ENCODE peak calls at places on chromosomes 6 and 20, in four cellular contexts. D is NB4, G is cardiac fibroblast, B is right lobe of liver. W is an unnamed sample.

GRCh38 chr20:38985603-38986170 is 23.5 kb downstream of the DHX35 start:
- DNase-seq in D (no peak), G (peak; percentile 51), B (no peak), W (no peak)

GRCh38 chr6:35554811-35555210 is 42.1 kb upstream of the TULP1 start:
- DNase-seq in D (no peak), G (no peak), B (no peak), W (peak; percentile 17)

GRCh38 chr6:133947302-133947900 is 5.6 kb upstream of the TBPL1 start:
- DNase-seq in D (no peak), G (no peak), B (no peak), W (no peak)

GRCh38 chr20:24787071-24787470 is 162.0 kb upstream of the CST7 start:
- DNase-seq in D (no peak), G (no peak), B (no peak), W (no peak)

GRCh38 chr20:62219992-62220665 is at the start of gene HRH3:
- DNase-seq in D (peak; percentile 61), G (no peak), B (peak; percentile 50), W (no peak)

GRCh38 chr6:33034554-33034953 is 25.2 kb upstream of the HLA-DOA start:
- DNase-seq in D (no peak), G (no peak), B (no peak), W (no peak)

GRCh38 chr6:80304014-80304413 is 197.5 kb downstream of the BCKDHB start:
- DNase-seq in D (no peak), G (peak; percentile 29), B (no peak), W (no peak)

GRCh38 chr6:43901330-43902230 is 131.6 kb downstream of the VEGFA start:
- DNase-seq in D (no peak), G (no peak), B (peak; percentile 21), W (peak; percentile 23)

GRCh38 chr6:8174571-8174970 is 72.2 kb upstream of the EEF1E1 start:
- DNase-seq in D (no peak), G (no peak), B (no peak), W (no peak)

GRCh38 chr6:10403385-10404106 is 11.3 kb downstream of the TFAP2A start:
- DNase-seq in D (no peak), G (peak; percentile 66), B (no peak), W (no peak)

GRCh38 chr6:16851044-16851540 is 89.8 kb upstream of the ATXN1 start:
- DNase-seq in D (no peak), G (no peak), B (no peak), W (no peak)

GRCh38 chr6:122322824-122323223 is 76.6 kb upstream of the HSF2 start:
- DNase-seq in D (peak; percentile 27), G (peak; percentile 25), B (no peak), W (no peak)

GRCh38 chr20:43389839-43390626 is 67.7 kb upstream of the SRSF6 start:
- DNase-seq in D (peak; percentile 27), G (no peak), B (no peak), W (no peak)

GRCh38 chr20:62053465-62054196 is 12.1 kb downstream of the TAF4 start:
- DNase-seq in D (no peak), G (no peak), B (no peak), W (no peak)

GRCh38 chr6:31547727-31548422 is 467 bp downstream of the NFKBIL1 start:
- DNase-seq in D (no peak), G (no peak), B (peak; percentile 45), W (no peak)

GRCh38 chr6:27062755-27063154 is 184.7 kb upstream of the PRSS16 start:
- DNase-seq in D (no peak), G (no peak), B (no peak), W (no peak)

GRCh38 chr6:99119109-99120031 is 171.6 kb upstream of the FBXL4 start:
- DNase-seq in D (peak; percentile 57), G (peak; percentile 60), B (no peak), W (peak; percentile 45)

GRCh38 chr6:40671338-40672050 is 84.3 kb upstream of the LRFN2 start:
- DNase-seq in D (no peak), G (no peak), B (no peak), W (no peak)

GRCh38 chr20:50580016-50580747 is 70.0 kb downstream of the PTPN1 start:
- DNase-seq in D (peak; percentile 64), G (peak; percentile 63), B (peak; percentile 67), W (no peak)

GRCh38 chr6:136608991-136609390 is 58.8 kb upstream of the MAP7 start:
- DNase-seq in D (no peak), G (peak; percentile 91), B (no peak), W (no peak)

GRCh38 chr6:155201461-155202226 is 62.2 kb upstream of the CLDN20 start:
- DNase-seq in D (no peak), G (peak; percentile 80), B (no peak), W (no peak)

GRCh38 chr6:33424855-33425667 is 5.2 kb downstream of the SYNGAP1 start:
- DNase-seq in D (no peak), G (no peak), B (no peak), W (no peak)

GRCh38 chr20:16864069-16864468 is 115.9 kb downstream of the OTOR start:
- DNase-seq in D (peak; percentile 75), G (no peak), B (peak; percentile 19), W (peak; percentile 21)

GRCh38 chr6:9566096-9566495 is 848.8 kb downstream of the TFAP2A start:
- DNase-seq in D (no peak), G (no peak), B (no peak), W (no peak)

GRCh38 chr6:13391537-13391936 is 63.2 kb upstream of the TBC1D7 start:
- DNase-seq in D (no peak), G (no peak), B (no peak), W (no peak)

GRCh38 chr6:106163446-106163965 is 77.4 kb downstream of the PRDM1 start:
- DNase-seq in D (peak; percentile 89), G (peak; percentile 77), B (no peak), W (no peak)

GRCh38 chr6:122609881-122610689 is at the start of gene PKIB:
- DNase-seq in D (no peak), G (peak; percentile 56), B (peak; percentile 89), W (no peak)

GRCh38 chr6:42440027-42440426 is 11.7 kb downstream of the TRERF1 start:
- DNase-seq in D (no peak), G (no peak), B (no peak), W (no peak)

GRCh38 chr20:1841554-1842140 is 53.6 kb upstream of the SIRPA start:
- DNase-seq in D (peak; percentile 80), G (no peak), B (no peak), W (no peak)
- H3K4me3 ChIP-seq in D (no peak overlapping the region), G (no peak overlapping the region), B (no peak overlapping the region), W (no peak overlapping the region)

GRCh38 chr20:6944292-6944691 is 176.8 kb downstream of the BMP2 start:
- DNase-seq in D (no peak), G (no peak), B (no peak), W (no peak)

GRCh38 chr20:6940052-6940451 is 172.6 kb downstream of the BMP2 start:
- DNase-seq in D (peak; percentile 64), G (peak; percentile 41), B (no peak), W (peak; percentile 58)

GRCh38 chr20:6942266-6942665 is 174.8 kb downstream of the BMP2 start:
- DNase-seq in D (no peak), G (no peak), B (no peak), W (no peak)
- H3K4me3 ChIP-seq in D (no peak overlapping the region), G (no peak overlapping the region), B (no peak overlapping the region), W (no peak overlapping the region)

GRCh38 chr20:673606-674005 is 2.0 kb downstream of the SCRT2 start:
- DNase-seq in D (no peak), G (no peak), B (no peak), W (no peak)

GRCh38 chr20:675453-676314 is at the start of gene SCRT2:
- DNase-seq in D (peak; percentile 75), G (peak; percentile 53), B (peak; percentile 85), W (no peak)

GRCh38 chr20:672975-673604 is 2.5 kb downstream of the SCRT2 start:
- DNase-seq in D (no peak), G (no peak), B (no peak), W (no peak)

GRCh38 chr20:676315-676937 is 824 bp upstream of the SCRT2 start:
- DNase-seq in D (peak; percentile 87), G (no peak), B (no peak), W (no peak)

DNA sequence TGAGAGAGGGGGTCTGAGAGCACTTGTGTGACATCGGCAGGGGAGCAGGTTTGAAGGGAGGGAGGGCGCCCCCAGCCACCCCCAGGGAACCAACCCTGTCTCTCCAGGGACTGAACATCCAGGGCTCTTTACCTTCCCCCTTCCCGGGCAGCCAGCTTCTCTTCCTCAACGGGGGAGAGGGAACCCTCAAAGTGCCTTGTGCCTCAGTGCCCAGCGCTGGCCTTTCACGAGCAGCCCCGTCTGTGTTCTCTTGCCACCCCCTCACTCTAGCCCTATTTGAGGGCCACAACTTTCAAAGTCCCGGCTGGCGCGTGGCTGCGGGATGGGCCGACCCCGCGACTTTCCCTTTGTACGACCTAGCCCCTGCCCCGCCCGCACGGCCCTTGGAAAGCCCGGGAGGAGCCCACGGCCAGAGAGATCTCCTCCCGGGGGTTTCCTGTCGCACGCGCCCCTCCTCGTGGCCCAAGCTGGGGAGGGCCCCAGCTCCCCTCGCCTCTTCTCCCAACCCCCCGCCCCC is 608 bp downstream of the SCRT2 start:
- DNase-seq in D (no peak), G (no peak), B (no peak), W (no peak)
- H3K4me3 ChIP-seq in D (no peak overlapping the region), G (no peak overlapping the region), B (no peak overlapping the region), W (no peak overlapping the region)

DNA sequence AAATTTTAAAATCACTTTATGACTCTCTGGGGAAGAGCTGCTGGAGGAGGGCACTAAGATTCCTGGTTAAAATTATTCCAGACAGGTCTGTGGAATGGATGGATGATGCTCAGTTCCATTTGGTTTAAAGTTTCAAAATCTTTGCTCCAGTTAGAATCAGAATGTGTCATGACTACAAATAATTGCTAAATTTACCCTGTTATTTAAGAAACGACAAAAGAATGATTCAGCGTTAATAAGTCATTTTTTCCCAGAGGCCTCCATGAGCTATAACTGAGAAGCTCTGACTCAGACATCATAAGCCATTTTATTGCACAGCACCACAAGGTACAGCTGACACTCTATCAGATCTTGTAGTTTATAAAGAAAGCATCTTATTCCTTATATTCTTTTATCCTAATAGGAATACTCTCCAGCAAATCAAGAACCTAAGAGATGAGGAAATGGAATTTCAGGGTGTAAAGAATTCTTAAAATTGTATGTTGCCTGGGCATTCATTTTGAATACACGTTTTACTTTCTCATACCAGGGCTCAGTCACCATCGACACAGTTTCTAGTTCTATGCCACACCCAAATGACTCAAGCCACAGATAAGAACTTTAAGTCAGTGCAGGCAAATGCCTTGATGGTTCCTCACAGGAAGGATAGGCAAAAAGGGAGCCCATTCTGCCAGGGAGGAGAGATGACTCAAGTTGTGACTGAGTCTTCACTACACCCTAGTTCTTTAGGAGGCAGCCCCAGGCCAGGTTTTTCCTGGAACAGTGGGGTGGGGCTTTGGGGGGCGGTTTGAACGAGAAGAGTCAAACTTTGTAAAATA is 636.0 kb downstream of the MMUT start:
- DNase-seq in D (no peak), G (peak; percentile 99), B (no peak), W (no peak)
- H3K4me3 ChIP-seq in D (no peak overlapping the region), G (peak overlapping the region; percentile 16), B (no peak overlapping the region), W (no peak overlapping the region)

DNA sequence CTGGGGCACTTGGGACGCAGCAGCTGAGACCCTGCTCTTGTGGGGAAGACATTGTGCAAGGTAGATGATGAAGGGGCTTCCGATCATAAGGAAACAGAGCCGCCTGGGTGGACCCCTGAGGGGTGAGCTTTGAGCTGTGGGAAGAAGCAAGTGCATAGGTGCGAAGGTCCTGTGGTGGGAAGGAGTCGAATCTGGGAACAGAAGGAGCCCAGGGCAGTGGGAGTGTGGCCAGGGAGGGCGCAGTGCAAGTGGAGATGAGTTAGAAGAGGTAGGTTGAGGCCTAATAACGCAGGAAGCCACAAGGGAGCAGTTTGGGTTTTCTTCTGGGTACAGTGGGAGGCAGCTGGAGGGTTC is 10.3 kb downstream of the RBM38 start:
- DNase-seq in D (no peak), G (no peak), B (peak; percentile 7), W (no peak)
- H3K4me3 ChIP-seq in D (no peak overlapping the region), G (no peak overlapping the region), B (no peak overlapping the region), W (no peak overlapping the region)

GRCh38 chr6:85419046-85419759 is 30.7 kb upstream of the NT5E start:
- DNase-seq in D (no peak), G (no peak), B (no peak), W (no peak)
- H3K4me3 ChIP-seq in D (no peak overlapping the region), G (no peak overlapping the region), B (no peak overlapping the region), W (no peak overlapping the region)

W was measured in Jurkat, Clone E6-1.